ENCODE peak calls at places on chromosomes 5 and 9, in five cellular contexts. One of them, this sample, is unnamed.
A peak's percentile ranks its signal among the peaks of the same experiment; 100 is the strongest.

GRCh38 chr5:133273661-133274596 is 222.1 kb downstream of the HSPA4 start:
- DNase-seq in Calu3: no peak
- DNase-seq in astrocyte of the cerebellum: no peak
- DNase-seq in BJ: no peak
- DNase-seq in neural crest cell: no peak
- DNase-seq in this sample: peak; percentile 12

GRCh38 chr5:1063661-1064382 is 48.0 kb downstream of the SLC12A7 start:
- DNase-seq in Calu3: no peak
- DNase-seq in astrocyte of the cerebellum: no peak
- DNase-seq in BJ: no peak
- DNase-seq in neural crest cell: no peak
- DNase-seq in this sample: no peak

GRCh38 chr5:142506046-142506445 is 179.8 kb downstream of the FGF1 start:
- DNase-seq in Calu3: peak; percentile 63
- DNase-seq in astrocyte of the cerebellum: peak; percentile 27
- DNase-seq in BJ: no peak
- DNase-seq in neural crest cell: no peak
- DNase-seq in this sample: no peak

GRCh38 chr9:18473551-18474279 is at the start of gene ADAMTSL1:
- DNase-seq in Calu3: no peak
- DNase-seq in astrocyte of the cerebellum: peak; percentile 64
- DNase-seq in BJ: no peak
- DNase-seq in neural crest cell: peak; percentile 28
- DNase-seq in this sample: peak; percentile 37

GRCh38 chr5:10856646-10857332 is 95.8 kb upstream of the DAP start:
- DNase-seq in Calu3: peak; percentile 70
- DNase-seq in astrocyte of the cerebellum: peak; percentile 85
- DNase-seq in BJ: peak; percentile 44
- DNase-seq in neural crest cell: peak; percentile 87
- DNase-seq in this sample: peak; percentile 69

GRCh38 chr9:14343236-14343947 is 29.5 kb upstream of the NFIB start:
- DNase-seq in Calu3: no peak
- DNase-seq in astrocyte of the cerebellum: no peak
- DNase-seq in BJ: no peak
- DNase-seq in neural crest cell: no peak
- DNase-seq in this sample: no peak

GRCh38 chr5:116864157-116864837 is 289.7 kb upstream of the SEMA6A start:
- DNase-seq in Calu3: peak; percentile 6
- DNase-seq in astrocyte of the cerebellum: no peak
- DNase-seq in BJ: no peak
- DNase-seq in neural crest cell: no peak
- DNase-seq in this sample: no peak

GRCh38 chr9:20262611-20263010 is 359.7 kb downstream of the MLLT3 start:
- DNase-seq in Calu3: no peak
- DNase-seq in astrocyte of the cerebellum: no peak
- DNase-seq in BJ: no peak
- DNase-seq in neural crest cell: no peak
- DNase-seq in this sample: no peak

GRCh38 chr5:107463731-107464130 is 207.0 kb downstream of the EFNA5 start:
- DNase-seq in Calu3: no peak
- DNase-seq in astrocyte of the cerebellum: no peak
- DNase-seq in BJ: no peak
- DNase-seq in neural crest cell: no peak
- DNase-seq in this sample: no peak

GRCh38 chr5:145984072-145984471 is 47.7 kb downstream of the SH3RF2 start:
- DNase-seq in Calu3: no peak
- DNase-seq in astrocyte of the cerebellum: no peak
- DNase-seq in BJ: no peak
- DNase-seq in neural crest cell: no peak
- DNase-seq in this sample: no peak

GRCh38 chr5:178111925-178112324 is 1.4 kb upstream of the N4BP3 start:
- DNase-seq in Calu3: no peak
- DNase-seq in astrocyte of the cerebellum: no peak
- DNase-seq in BJ: no peak
- DNase-seq in neural crest cell: no peak
- DNase-seq in this sample: no peak

GRCh38 chr9:109010676-109011655 is 2.3 kb downstream of the CTNNAL1 start:
- DNase-seq in Calu3: peak; percentile 23
- DNase-seq in astrocyte of the cerebellum: peak; percentile 55
- DNase-seq in BJ: peak; percentile 14
- DNase-seq in neural crest cell: no peak
- DNase-seq in this sample: peak; percentile 64

GRCh38 chr9:137705443-137705863 is 86.6 kb downstream of the EHMT1 start:
- DNase-seq in Calu3: no peak
- DNase-seq in astrocyte of the cerebellum: no peak
- DNase-seq in BJ: no peak
- DNase-seq in neural crest cell: no peak
- DNase-seq in this sample: no peak

GRCh38 chr9:113695901-113696300 is 180.2 kb upstream of the ZNF618 start:
- DNase-seq in Calu3: no peak
- DNase-seq in astrocyte of the cerebellum: no peak
- DNase-seq in BJ: no peak
- DNase-seq in neural crest cell: no peak
- DNase-seq in this sample: peak; percentile 33

GRCh38 chr9:133991211-133991921 is 758 bp downstream of the VAV2 start:
- DNase-seq in Calu3: peak; percentile 32
- DNase-seq in astrocyte of the cerebellum: no peak
- DNase-seq in BJ: no peak
- DNase-seq in neural crest cell: no peak
- DNase-seq in this sample: no peak

GRCh38 chr9:136273244-136273865 is 27.7 kb upstream of the QSOX2 start:
- DNase-seq in Calu3: no peak
- DNase-seq in astrocyte of the cerebellum: no peak
- DNase-seq in BJ: no peak
- DNase-seq in neural crest cell: no peak
- DNase-seq in this sample: peak; percentile 39

GRCh38 chr9:33102551-33103210 is 26.2 kb upstream of the SMU1 start:
- DNase-seq in Calu3: no peak
- DNase-seq in astrocyte of the cerebellum: no peak
- DNase-seq in BJ: no peak
- DNase-seq in neural crest cell: no peak
- DNase-seq in this sample: no peak

GRCh38 chr9:98899399-98900056 is 44.2 kb upstream of the COL15A1 start:
- DNase-seq in Calu3: no peak
- DNase-seq in astrocyte of the cerebellum: peak; percentile 78
- DNase-seq in BJ: peak; percentile 68
- DNase-seq in neural crest cell: no peak
- DNase-seq in this sample: peak; percentile 68

GRCh38 chr9:138071292-138071691 is 193.7 kb downstream of the CACNA1B start:
- DNase-seq in Calu3: no peak
- DNase-seq in astrocyte of the cerebellum: no peak
- DNase-seq in BJ: no peak
- DNase-seq in neural crest cell: no peak
- DNase-seq in this sample: no peak

GRCh38 chr5:115391780-115392179 is 95.3 kb upstream of the CCDC112 start:
- DNase-seq in Calu3: no peak
- DNase-seq in astrocyte of the cerebellum: no peak
- DNase-seq in BJ: no peak
- DNase-seq in neural crest cell: no peak
- DNase-seq in this sample: no peak
- TF ChIP-seq CTCF in Calu3: no peak
- TF ChIP-seq CTCF in astrocyte of the cerebellum: no peak
- TF ChIP-seq CTCF in BJ: no peak
- TF ChIP-seq CTCF in neural crest cell: no peak
- TF ChIP-seq CTCF in this sample: no peak

DNA sequence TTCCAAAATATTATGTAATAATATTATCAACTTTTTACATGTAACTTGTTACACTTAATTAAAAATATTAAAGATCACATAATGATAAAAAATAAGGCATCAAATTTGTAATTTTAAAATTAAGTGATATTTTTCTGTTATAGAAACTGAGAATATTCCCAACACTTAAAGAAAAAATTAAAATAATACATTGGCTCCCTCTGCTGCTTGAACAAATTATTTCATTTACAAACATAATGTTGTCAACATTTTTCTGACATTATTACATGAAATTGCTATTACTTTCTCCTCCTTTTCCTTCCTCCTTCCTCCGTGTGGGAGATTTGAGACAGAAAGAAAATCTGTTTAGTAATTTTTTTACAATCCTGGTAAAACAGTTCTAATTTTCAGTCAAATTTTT is 42.3 kb downstream of the RNF180 start:
- DNase-seq in Calu3: peak; percentile 3
- DNase-seq in astrocyte of the cerebellum: peak; percentile 12
- DNase-seq in BJ: no peak
- DNase-seq in neural crest cell: no peak
- DNase-seq in this sample: no peak
- TF ChIP-seq CTCF in Calu3: no peak
- TF ChIP-seq CTCF in astrocyte of the cerebellum: no peak
- TF ChIP-seq CTCF in BJ: no peak
- TF ChIP-seq CTCF in neural crest cell: peak; percentile 65
- TF ChIP-seq CTCF in this sample: peak; percentile 67

DNA sequence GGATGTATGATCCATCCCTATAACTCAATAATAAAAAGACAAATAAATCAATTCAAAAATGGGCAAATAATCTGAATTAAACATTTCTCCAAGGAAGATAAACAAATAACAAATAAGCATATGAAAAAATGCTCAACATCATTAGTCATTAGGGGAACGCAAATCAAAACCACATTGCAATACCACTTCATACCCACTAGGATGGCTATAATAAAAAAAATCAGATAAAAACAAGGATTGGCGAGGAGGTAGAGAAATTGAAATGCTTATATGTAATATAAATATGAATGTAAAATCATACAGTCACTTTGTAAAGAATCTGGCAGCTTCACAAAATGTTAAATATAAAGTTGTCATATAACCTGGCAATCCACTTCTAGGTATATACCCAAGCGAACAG is 52.3 kb upstream of the TBCA start:
- DNase-seq in Calu3: no peak
- DNase-seq in astrocyte of the cerebellum: no peak
- DNase-seq in BJ: no peak
- DNase-seq in neural crest cell: no peak
- DNase-seq in this sample: no peak
- TF ChIP-seq CTCF in Calu3: peak; percentile 36
- TF ChIP-seq CTCF in astrocyte of the cerebellum: no peak
- TF ChIP-seq CTCF in BJ: no peak
- TF ChIP-seq CTCF in neural crest cell: peak; percentile 55
- TF ChIP-seq CTCF in this sample: peak; percentile 67

GRCh38 chr9:80509358-80509757 is 937.6 kb downstream of the TLE4 start:
- DNase-seq in Calu3: no peak
- DNase-seq in astrocyte of the cerebellum: no peak
- DNase-seq in BJ: no peak
- DNase-seq in neural crest cell: no peak
- DNase-seq in this sample: no peak
- TF ChIP-seq CTCF in Calu3: no peak
- TF ChIP-seq CTCF in astrocyte of the cerebellum: no peak
- TF ChIP-seq CTCF in BJ: no peak
- TF ChIP-seq CTCF in neural crest cell: no peak
- TF ChIP-seq CTCF in this sample: peak; percentile 39

DNA sequence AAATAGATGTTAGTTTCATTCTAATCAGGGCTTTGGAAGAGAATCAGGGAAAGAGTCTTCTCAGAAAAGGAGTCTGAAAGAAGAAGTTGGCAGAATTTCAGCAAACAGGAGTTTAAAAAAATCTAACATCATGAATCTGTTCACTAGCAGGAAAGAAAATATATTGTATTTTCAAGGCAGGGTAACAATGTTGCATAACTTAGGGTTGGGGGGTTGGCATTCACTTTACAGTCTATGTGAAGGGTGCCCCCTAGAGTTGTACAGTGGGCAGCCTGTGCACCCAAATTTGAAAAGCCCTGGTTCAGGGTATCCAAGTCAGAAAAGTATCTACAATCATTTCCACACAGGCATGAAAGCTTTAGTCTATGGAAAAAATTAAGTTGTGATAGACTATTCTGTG is 348.4 kb upstream of the SLC30A5 start:
- DNase-seq in Calu3: no peak
- DNase-seq in astrocyte of the cerebellum: no peak
- DNase-seq in BJ: no peak
- DNase-seq in neural crest cell: no peak
- DNase-seq in this sample: no peak
- TF ChIP-seq CTCF in Calu3: no peak
- TF ChIP-seq CTCF in astrocyte of the cerebellum: peak; percentile 10
- TF ChIP-seq CTCF in BJ: peak; percentile 40
- TF ChIP-seq CTCF in neural crest cell: peak; percentile 17
- TF ChIP-seq CTCF in this sample: peak; percentile 57

This sample was measured in HFFc6.